ENCODE peak calls at places on chromosome 1, in four cellular contexts. One of them, this sample, is unnamed.

GRCh38 chr1:39378377-39378776 is 113.1 kb upstream of the BMP8A start:
- DNase-seq in stomach: no peak
- DNase-seq in ovary: no peak
- DNase-seq in HepG2: peak; percentile 89
- DNase-seq in this sample: peak; percentile 25

GRCh38 chr1:184617433-184618029 is 137.1 kb downstream of the EDEM3 start:
- DNase-seq in stomach: no peak
- DNase-seq in ovary: no peak
- DNase-seq in HepG2: no peak
- DNase-seq in this sample: no peak

GRCh38 chr1:32886012-32886827 is at the start of gene HPCA:
- DNase-seq in stomach: peak; percentile 61
- DNase-seq in ovary: peak; percentile 75
- DNase-seq in HepG2: peak; percentile 39
- DNase-seq in this sample: peak; percentile 72

GRCh38 chr1:59976194-59977074 is 49.9 kb upstream of the CYP2J2 start:
- DNase-seq in ovary: peak; percentile 76
- DNase-seq in HepG2: peak; percentile 16
- DNase-seq in stomach: peak; percentile 70
- DNase-seq in this sample: peak; percentile 76

GRCh38 chr1:33342041-33342723 is 21.3 kb upstream of the A3GALT2 start:
- DNase-seq in HepG2: peak; percentile 97
- DNase-seq in ovary: peak; percentile 59
- DNase-seq in stomach: peak; percentile 87
- DNase-seq in this sample: peak; percentile 77

GRCh38 chr1:16047791-16048475 is 4.4 kb downstream of the CLCNKB start:
- DNase-seq in stomach: no peak
- DNase-seq in ovary: no peak
- DNase-seq in HepG2: no peak
- DNase-seq in this sample: no peak

GRCh38 chr1:160116277-160117147 is 953 bp downstream of the ATP1A2 start:
- DNase-seq in HepG2: no peak
- DNase-seq in stomach: no peak
- DNase-seq in ovary: no peak
- DNase-seq in this sample: no peak

GRCh38 chr1:112522621-112523020 is 13.9 kb downstream of the WNT2B start:
- DNase-seq in stomach: no peak
- DNase-seq in ovary: no peak
- DNase-seq in HepG2: no peak
- DNase-seq in this sample: no peak

GRCh38 chr1:15328785-15329480 is 80.8 kb upstream of the EFHD2 start:
- DNase-seq in HepG2: no peak
- DNase-seq in stomach: peak; percentile 63
- DNase-seq in ovary: peak; percentile 76
- DNase-seq in this sample: no peak

GRCh38 chr1:197314672-197315071 is 46.6 kb downstream of the CRB1 start:
- DNase-seq in ovary: no peak
- DNase-seq in HepG2: no peak
- DNase-seq in stomach: no peak
- DNase-seq in this sample: no peak

GRCh38 chr1:160410412-160411005 is 10.1 kb downstream of the VANGL2 start:
- DNase-seq in ovary: no peak
- DNase-seq in stomach: no peak
- DNase-seq in HepG2: no peak
- DNase-seq in this sample: no peak

GRCh38 chr1:163144418-163144817 is 58.3 kb downstream of the RGS5 start:
- DNase-seq in HepG2: no peak
- DNase-seq in ovary: no peak
- DNase-seq in stomach: no peak
- DNase-seq in this sample: no peak

GRCh38 chr1:186482661-186483255 is 21.8 kb upstream of the PDC start:
- DNase-seq in stomach: peak; percentile 42
- DNase-seq in ovary: peak; percentile 48
- DNase-seq in HepG2: peak; percentile 47
- DNase-seq in this sample: peak; percentile 25

GRCh38 chr1:53599461-53599860 is 139.5 kb downstream of the GLIS1 start:
- DNase-seq in HepG2: no peak
- DNase-seq in stomach: no peak
- DNase-seq in ovary: no peak
- DNase-seq in this sample: no peak

GRCh38 chr1:229230893-229231753 is 39.8 kb upstream of the RAB4A start:
- DNase-seq in stomach: no peak
- DNase-seq in HepG2: no peak
- DNase-seq in ovary: no peak
- DNase-seq in this sample: no peak

GRCh38 chr1:215539803-215540575 is 27.1 kb upstream of the KCTD3 start:
- DNase-seq in HepG2: no peak
- DNase-seq in ovary: no peak
- DNase-seq in stomach: peak; percentile 39
- DNase-seq in this sample: peak; percentile 18

GRCh38 chr1:41795205-41795762 is 123.4 kb downstream of the HIVEP3 start:
- DNase-seq in stomach: no peak
- DNase-seq in ovary: no peak
- DNase-seq in HepG2: no peak
- DNase-seq in this sample: no peak

GRCh38 chr1:205680073-205680851 is at the start of gene SLC45A3:
- DNase-seq in HepG2: no peak
- DNase-seq in ovary: peak; percentile 67
- DNase-seq in stomach: peak; percentile 49
- DNase-seq in this sample: peak; percentile 60

GRCh38 chr1:8090241-8090702 is 64.2 kb upstream of the ERRFI1 start:
- DNase-seq in HepG2: no peak
- DNase-seq in ovary: no peak
- DNase-seq in stomach: no peak
- DNase-seq in this sample: no peak

GRCh38 chr1:32200226-32201010 is at the start of gene CCDC28B:
- DNase-seq in ovary: peak; percentile 85
- DNase-seq in HepG2: no peak
- DNase-seq in stomach: peak; percentile 45
- DNase-seq in this sample: peak; percentile 55

GRCh38 chr1:217273866-217274265 is 357.0 kb downstream of the GPATCH2 start:
- DNase-seq in stomach: no peak
- DNase-seq in HepG2: no peak
- DNase-seq in ovary: no peak
- DNase-seq in this sample: no peak

GRCh38 chr1:118995312-118996016 is 7.3 kb upstream of the TBX15 start:
- DNase-seq in stomach: no peak
- DNase-seq in HepG2: no peak
- DNase-seq in ovary: no peak
- DNase-seq in this sample: no peak

GRCh38 chr1:1212780-1213152 is 1.2 kb downstream of the TNFRSF4 start:
- DNase-seq in stomach: peak; percentile 53
- DNase-seq in HepG2: no peak
- DNase-seq in ovary: no peak
- DNase-seq in this sample: peak; percentile 78

GRCh38 chr1:242477944-242478343 is 46.6 kb downstream of the PLD5 start:
- DNase-seq in stomach: no peak
- DNase-seq in ovary: no peak
- DNase-seq in HepG2: no peak
- DNase-seq in this sample: no peak

GRCh38 chr1:157000686-157001085 is 44.9 kb downstream of the ARHGEF11 start:
- DNase-seq in stomach: no peak
- DNase-seq in HepG2: no peak
- DNase-seq in ovary: no peak
- DNase-seq in this sample: no peak

GRCh38 chr1:246836169-246836568 is 95.6 kb downstream of the AHCTF1 start:
- DNase-seq in ovary: no peak
- DNase-seq in stomach: no peak
- DNase-seq in HepG2: no peak
- DNase-seq in this sample: no peak

GRCh38 chr1:5994713-5995621 is 2.7 kb upstream of the NPHP4 start:
- DNase-seq in ovary: no peak
- DNase-seq in HepG2: no peak
- DNase-seq in stomach: no peak
- DNase-seq in this sample: peak; percentile 39

GRCh38 chr1:97243973-97244560 is 522.5 kb downstream of the PTBP2 start:
- DNase-seq in stomach: no peak
- DNase-seq in ovary: no peak
- DNase-seq in HepG2: no peak
- DNase-seq in this sample: no peak

GRCh38 chr1:150233359-150234308 is 2.3 kb downstream of the ANP32E start:
- DNase-seq in stomach: no peak
- DNase-seq in ovary: peak; percentile 43
- DNase-seq in HepG2: no peak
- DNase-seq in this sample: no peak

GRCh38 chr1:40712997-40713396 is 21.5 kb downstream of the NFYC start:
- DNase-seq in stomach: no peak
- DNase-seq in ovary: no peak
- DNase-seq in HepG2: no peak
- DNase-seq in this sample: no peak

GRCh38 chr1:247647864-247648263 is 31.7 kb downstream of the OR13G1 start:
- DNase-seq in ovary: no peak
- DNase-seq in HepG2: no peak
- DNase-seq in stomach: peak; percentile 56
- DNase-seq in this sample: peak; percentile 64

GRCh38 chr1:232974971-232975370 is 24.6 kb downstream of the NTPCR start:
- DNase-seq in stomach: no peak
- DNase-seq in ovary: no peak
- DNase-seq in HepG2: no peak
- DNase-seq in this sample: no peak

GRCh38 chr1:912740-913301 is 10.9 kb upstream of the SAMD11 start:
- DNase-seq in ovary: no peak
- DNase-seq in HepG2: peak; percentile 56
- DNase-seq in stomach: no peak
- DNase-seq in this sample: peak; percentile 9

GRCh38 chr1:182495002-182495401 is 45.1 kb downstream of the RGSL1 start:
- DNase-seq in ovary: no peak
- DNase-seq in HepG2: no peak
- DNase-seq in stomach: no peak
- DNase-seq in this sample: no peak

GRCh38 chr1:17118706-17119075 is 560 bp downstream of the PADI2 start:
- DNase-seq in stomach: no peak
- DNase-seq in ovary: no peak
- DNase-seq in HepG2: no peak
- DNase-seq in this sample: no peak

DNA sequence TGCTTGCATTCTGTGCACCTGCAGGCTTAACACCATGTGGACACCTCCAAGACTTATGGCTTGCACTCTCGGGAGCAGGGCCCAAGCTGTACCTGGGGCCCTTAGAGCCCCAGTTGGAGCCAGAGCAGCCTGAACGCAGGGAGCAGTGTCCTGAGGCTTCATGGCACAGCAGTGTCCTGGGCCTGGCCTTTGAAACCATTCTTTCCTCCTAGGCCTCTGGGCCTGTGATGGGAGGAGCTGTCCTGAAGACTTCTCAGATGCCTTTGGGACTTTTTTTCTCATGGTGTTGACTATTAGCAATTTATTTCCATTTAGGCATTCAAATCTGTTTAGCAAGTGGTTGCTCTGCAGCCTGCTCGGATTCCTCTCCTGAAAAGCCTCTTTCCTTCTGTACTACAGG is 11.0 kb downstream of the RPTN start:
- DNase-seq in stomach: no peak
- DNase-seq in ovary: no peak
- DNase-seq in HepG2: no peak
- DNase-seq in this sample: no peak
- H3K9me3 ChIP-seq in stomach: peaks cover 12% of the 10 kb centered on the region
- H3K9me3 ChIP-seq in ovary: no peaks in the 10 kb centered on the region
- H3K9me3 ChIP-seq in HepG2: peaks cover 26% of the 10 kb centered on the region
- H3K9me3 ChIP-seq in this sample: peaks cover 8% of the 10 kb centered on the region

GRCh38 chr1:99292946-99293345 is 28.7 kb downstream of the PLPPR4 start:
- DNase-seq in HepG2: no peak
- DNase-seq in stomach: no peak
- DNase-seq in ovary: no peak
- DNase-seq in this sample: no peak
- TF ChIP-seq EP300 in HepG2: no peak
- TF ChIP-seq EP300 in stomach: no peak
- TF ChIP-seq EP300 in ovary: no peak
- TF ChIP-seq EP300 in this sample: no peak

DNA sequence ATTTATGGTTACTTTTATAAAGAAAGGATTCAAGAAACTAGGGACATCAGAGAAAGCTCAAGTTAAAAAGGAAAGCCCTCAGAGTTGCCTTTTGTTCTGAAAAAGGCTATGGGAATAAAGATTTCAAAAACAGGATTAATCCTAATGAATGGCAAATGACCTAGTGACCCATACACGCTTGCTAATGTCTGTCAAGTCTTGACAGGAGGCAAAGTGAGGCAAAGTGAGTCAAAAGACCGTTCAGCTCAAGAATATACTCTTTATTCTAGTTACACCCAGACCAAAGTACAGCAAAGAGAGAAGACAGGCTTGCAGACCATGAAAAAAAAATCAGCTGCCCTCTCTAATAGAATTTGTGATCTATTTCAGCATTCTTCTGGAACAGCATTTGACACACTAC is 3.5 kb downstream of the ZNF436 start:
- DNase-seq in HepG2: no peak
- DNase-seq in ovary: no peak
- DNase-seq in stomach: no peak
- DNase-seq in this sample: no peak
- H3K9me3 ChIP-seq in HepG2: no peaks in the 10 kb centered on the region
- H3K9me3 ChIP-seq in ovary: peaks cover 3% of the 10 kb centered on the region
- H3K9me3 ChIP-seq in stomach: peaks cover 45% of the 10 kb centered on the region
- H3K9me3 ChIP-seq in this sample: peaks cover 40% of the 10 kb centered on the region

GRCh38 chr1:154442006-154442740 is 37.0 kb downstream of the IL6R start:
- DNase-seq in stomach: no peak
- DNase-seq in HepG2: no peak
- DNase-seq in ovary: no peak
- DNase-seq in this sample: no peak

GRCh38 chr1:154443274-154444013 is 38.3 kb downstream of the IL6R start:
- DNase-seq in HepG2: no peak
- DNase-seq in stomach: no peak
- DNase-seq in ovary: no peak
- DNase-seq in this sample: peak; percentile 44

GRCh38 chr1:154445040-154445472 is 39.9 kb downstream of the IL6R start:
- DNase-seq in HepG2: no peak
- DNase-seq in ovary: no peak
- DNase-seq in stomach: no peak
- DNase-seq in this sample: no peak

GRCh38 chr1:154448271-154448905 is 43.2 kb downstream of the IL6R start:
- DNase-seq in ovary: no peak
- DNase-seq in HepG2: no peak
- DNase-seq in stomach: no peak
- DNase-seq in this sample: no peak

DNA sequence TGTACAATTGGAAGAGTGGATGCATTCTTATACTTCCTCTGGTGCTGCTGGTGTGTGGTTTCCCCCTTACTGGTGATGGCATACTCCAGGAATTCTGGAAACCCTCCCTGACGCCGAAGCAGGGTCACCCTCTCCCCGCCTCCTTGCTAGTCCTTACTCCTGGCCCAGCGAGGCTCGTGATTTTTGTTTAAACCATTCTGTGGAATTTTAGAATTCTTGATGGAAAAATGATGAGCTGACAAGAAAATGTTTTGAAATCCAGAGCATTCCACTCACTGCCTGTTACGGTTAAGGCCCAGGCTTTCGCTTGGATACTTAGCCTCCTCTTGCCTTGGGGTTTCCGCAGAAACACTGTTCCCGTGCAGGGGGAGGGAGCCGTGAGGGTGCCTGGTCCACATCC is 41.1 kb downstream of the IL6R start:
- DNase-seq in ovary: peak; percentile 60
- DNase-seq in stomach: no peak
- DNase-seq in HepG2: no peak
- DNase-seq in this sample: no peak
- TF ChIP-seq EP300 in ovary: no peak
- TF ChIP-seq EP300 in stomach: no peak
- TF ChIP-seq EP300 in HepG2: no peak
- TF ChIP-seq EP300 in this sample: no peak